ENCODE peak calls at places on chromosomes 3 and 15, in nine cellular contexts. Y is upper lobe of right lung, Z is H7, J is GM23248, N is dorsolateral prefrontal cortex, T is endothelial cell of umbilical vein, P is Peyer's patch, L is brain microvascular endothelial cell, R is fibroblast of pulmonary artery. A is an unnamed sample.

GRCh38 chr3:13222131-13222530 is 148.9 kb upstream of the IQSEC1 start:
- DNase-seq in Y (no peak), Z (no peak), J (no peak), N (no peak), T (no peak), P (no peak), L (no peak), R (no peak), A (no peak)

GRCh38 chr15:79257454-79257853 is 25.1 kb upstream of the ANKRD34C start:
- DNase-seq in Y (no peak), Z (no peak), J (no peak), N (no peak), T (no peak), P (no peak), L (no peak), R (no peak), A (no peak)

GRCh38 chr3:155391583-155391982 is 98.1 kb upstream of the STRIT1 start:
- DNase-seq in Y (no peak), Z (no peak), J (peak), N (no peak), T (no peak), P (no peak), L (peak), R (peak), A (peak)

GRCh38 chr3:163490119-163490518 is 1588.2 kb downstream of the SI start:
- DNase-seq in Y (no peak), Z (peak), J (peak), N (no peak), T (no peak), P (no peak), L (peak), R (peak), A (peak)

GRCh38 chr3:181711325-181712135 is at the start of gene SOX2:
- DNase-seq in Y (peak), Z (peak), J (peak), N (peak), T (peak), P (no peak), L (no peak), R (peak), A (peak)

GRCh38 chr15:69299451-69300128 is 878 bp downstream of the PAQR5 start:
- DNase-seq in Y (peak), Z (no peak), J (no peak), N (no peak), T (no peak), P (no peak), L (no peak), R (no peak), A (no peak)

GRCh38 chr3:197317250-197317963 is 19.0 kb upstream of the DLG1 start:
- DNase-seq in Y (no peak), Z (no peak), J (peak), N (no peak), T (no peak), P (no peak), L (peak), R (peak), A (peak)

GRCh38 chr3:132343018-132343612 is 25.9 kb downstream of the ACP3 start:
- DNase-seq in Y (no peak), Z (no peak), J (peak), N (no peak), T (peak), P (no peak), L (peak), R (peak), A (peak)

GRCh38 chr3:164194842-164195241 is 883.5 kb downstream of the SI start:
- DNase-seq in Y (no peak), Z (no peak), J (no peak), N (no peak), T (no peak), P (no peak), L (no peak), R (no peak), A (no peak)

GRCh38 chr3:190737451-190737850 is 125.0 kb downstream of the GMNC start:
- DNase-seq in Y (no peak), Z (no peak), J (no peak), N (no peak), T (no peak), P (no peak), L (no peak), R (no peak), A (no peak)

GRCh38 chr3:17605032-17605431 is 137.4 kb downstream of the TBC1D5 start:
- DNase-seq in Y (no peak), Z (no peak), J (peak), N (no peak), T (peak), P (no peak), L (peak), R (peak), A (peak)

GRCh38 chr15:101012326-101013040 is 93.3 kb downstream of the LRRK1 start:
- DNase-seq in Y (no peak), Z (no peak), J (no peak), N (no peak), T (no peak), P (no peak), L (no peak), R (no peak), A (no peak)

GRCh38 chr3:136250862-136251460 is 821 bp downstream of the PCCB start:
- DNase-seq in Y (peak), Z (peak), J (peak), N (peak), T (peak), P (peak), L (peak), R (peak), A (peak)

GRCh38 chr3:195909645-195910498 is 1.5 kb upstream of the TNK2 start:
- DNase-seq in Y (peak), Z (peak), J (peak), N (peak), T (peak), P (peak), L (no peak), R (peak), A (peak)

GRCh38 chr3:126816323-126816722 is 112.3 kb downstream of the CHCHD6 start:
- DNase-seq in Y (no peak), Z (no peak), J (no peak), N (no peak), T (no peak), P (no peak), L (no peak), R (no peak), A (no peak)

GRCh38 chr3:14537590-14538450 is 2.3 kb downstream of the GRIP2 start:
- DNase-seq in Y (no peak), Z (no peak), J (peak), N (no peak), T (no peak), P (no peak), L (no peak), R (no peak), A (no peak)

GRCh38 chr15:41495736-41496599 is 2.3 kb downstream of the ITPKA start:
- DNase-seq in Y (no peak), Z (peak), J (no peak), N (no peak), T (no peak), P (no peak), L (no peak), R (no peak), A (no peak)

GRCh38 chr15:62250176-62250575 is 85.1 kb upstream of the C2CD4B start:
- DNase-seq in Y (no peak), Z (no peak), J (no peak), N (no peak), T (no peak), P (no peak), L (no peak), R (no peak), A (no peak)

GRCh38 chr15:51735211-51735610 is 2.2 kb downstream of the LYSMD2 start:
- DNase-seq in Y (no peak), Z (no peak), J (peak), N (no peak), T (no peak), P (no peak), L (no peak), R (no peak), A (no peak)

GRCh38 chr3:140006331-140006730 is 71.3 kb downstream of the CLSTN2 start:
- DNase-seq in Y (no peak), Z (no peak), J (no peak), N (no peak), T (no peak), P (no peak), L (no peak), R (no peak), A (no peak)

GRCh38 chr3:159749406-159749805 is 239.2 kb upstream of the IL12A start:
- DNase-seq in Y (no peak), Z (no peak), J (no peak), N (no peak), T (no peak), P (no peak), L (no peak), R (no peak), A (no peak)

GRCh38 chr3:27900316-27900715 is 178.2 kb upstream of the EOMES start:
- DNase-seq in Y (no peak), Z (no peak), J (no peak), N (no peak), T (no peak), P (no peak), L (no peak), R (no peak), A (no peak)

GRCh38 chr15:51313644-51314280 is 24.6 kb downstream of the CYP19A1 start:
- DNase-seq in Y (no peak), Z (no peak), J (no peak), N (no peak), T (no peak), P (no peak), L (no peak), R (no peak), A (no peak)

GRCh38 chr15:64452988-64453688 is 7.2 kb upstream of the ZNF609 start:
- DNase-seq in Y (no peak), Z (no peak), J (no peak), N (peak), T (peak), P (no peak), L (no peak), R (peak), A (peak)

GRCh38 chr3:191141728-191142127 is 57.3 kb upstream of the OSTN start:
- DNase-seq in Y (no peak), Z (no peak), J (peak), N (no peak), T (peak), P (no peak), L (peak), R (peak), A (peak)

GRCh38 chr3:132038198-132038825 is 3.5 kb upstream of the CPNE4 start:
- DNase-seq in Y (no peak), Z (peak), J (peak), N (no peak), T (peak), P (no peak), L (no peak), R (peak), A (peak)

GRCh38 chr3:50708620-50709019 is 33.9 kb downstream of the DOCK3 start:
- DNase-seq in Y (no peak), Z (no peak), J (no peak), N (no peak), T (no peak), P (no peak), L (no peak), R (no peak), A (no peak)

GRCh38 chr3:75171632-75172230 is 492.4 kb upstream of the FRG2C start:
- DNase-seq in Y (no peak), Z (no peak), J (peak), N (no peak), T (no peak), P (no peak), L (no peak), R (peak), A (peak)

GRCh38 chr3:187788984-187789857 is 44.0 kb upstream of the BCL6 start:
- DNase-seq in Y (no peak), Z (no peak), J (no peak), N (no peak), T (no peak), P (no peak), L (no peak), R (no peak), A (no peak)

GRCh38 chr3:196501316-196502064 is 2.1 kb downstream of the RNF168 start:
- DNase-seq in Y (no peak), Z (no peak), J (peak), N (no peak), T (no peak), P (no peak), L (peak), R (peak), A (peak)

GRCh38 chr3:160653514-160653913 is 23.4 kb upstream of the ARL14 start:
- DNase-seq in Y (no peak), Z (no peak), J (no peak), N (no peak), T (no peak), P (no peak), L (no peak), R (no peak), A (no peak)

GRCh38 chr15:66761723-66762595 is 59.9 kb downstream of the SMAD6 start:
- DNase-seq in Y (no peak), Z (no peak), J (peak), N (no peak), T (no peak), P (no peak), L (no peak), R (peak), A (peak)

GRCh38 chr15:49741721-49742120 is 120.9 kb downstream of the DTWD1 start:
- DNase-seq in Y (no peak), Z (no peak), J (no peak), N (no peak), T (no peak), P (no peak), L (no peak), R (no peak), A (no peak)

GRCh38 chr15:33098082-33099058 is 96.1 kb downstream of the FMN1 start:
- DNase-seq in Y (no peak), Z (no peak), J (peak), N (no peak), T (peak), P (no peak), L (peak), R (peak), A (peak)

GRCh38 chr3:188170461-188171459 is 16.8 kb downstream of the LPP start:
- DNase-seq in Y (no peak), Z (no peak), J (no peak), N (no peak), T (no peak), P (no peak), L (no peak), R (no peak), A (no peak)

GRCh38 chr3:197406266-197406665 is 107.9 kb upstream of the DLG1 start:
- DNase-seq in Y (peak), Z (peak), J (no peak), N (peak), T (peak), P (no peak), L (no peak), R (peak), A (peak)

GRCh38 chr3:15453501-15453900 is 26.1 kb downstream of the EAF1 start:
- DNase-seq in Y (no peak), Z (no peak), J (no peak), N (no peak), T (no peak), P (no peak), L (no peak), R (no peak), A (no peak)

GRCh38 chr3:123584284-123584987 is 417 bp downstream of the HACD2 start:
- DNase-seq in Y (no peak), Z (peak), J (peak), N (peak), T (no peak), P (peak), L (no peak), R (peak), A (no peak)

GRCh38 chr3:58335432-58335947 is 2.8 kb downstream of the PXK start:
- DNase-seq in Y (no peak), Z (no peak), J (no peak), N (no peak), T (no peak), P (no peak), L (peak), R (no peak), A (no peak)
- H3K4me3 ChIP-seq in Y (peak), Z (no peak), J (peak), N (peak), T (no peak), P (no peak), L (peak), R (peak), A (no peak)

GRCh38 chr15:90953947-90954711 is 555 bp upstream of the RCCD1 start:
- DNase-seq in Y (no peak), Z (peak), J (no peak), N (no peak), T (no peak), P (no peak), L (no peak), R (no peak), A (no peak)
- H3K4me3 ChIP-seq in Y (peak), Z (no peak), J (peak), N (peak), T (no peak), P (peak), L (no peak), R (peak), A (no peak)

DNA sequence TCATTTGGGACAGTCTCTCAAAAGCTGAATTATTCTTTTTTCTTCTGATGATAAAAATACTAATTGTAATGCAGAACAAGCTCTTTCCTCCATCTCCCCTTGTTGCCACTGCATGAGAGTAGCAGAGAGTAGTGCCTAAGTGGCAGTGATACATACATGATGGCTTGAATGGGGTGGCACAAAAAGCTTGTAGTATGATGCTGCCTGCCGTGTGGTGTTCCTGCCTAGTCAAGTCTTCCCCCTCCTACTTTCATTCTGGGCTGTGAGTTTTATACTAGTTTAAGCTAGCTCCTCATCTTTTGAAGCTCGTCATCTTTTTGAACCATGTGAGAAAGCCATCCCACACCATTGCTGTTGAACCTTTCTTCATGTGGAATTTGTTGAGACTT is 230.5 kb downstream of the NFKBIZ start:
- DNase-seq in Y (no peak), Z (no peak), J (no peak), N (no peak), T (no peak), P (no peak), L (no peak), R (no peak), A (no peak)
- H3K4me3 ChIP-seq in Y (no peak), Z (no peak), J (no peak), N (no peak), T (no peak), P (no peak), L (no peak), R (no peak), A (no peak)

GRCh38 chr15:85709250-85709649 is 85.5 kb downstream of the KLHL25 start:
- DNase-seq in Y (no peak), Z (no peak), J (no peak), N (no peak), T (no peak), P (no peak), L (no peak), R (no peak), A (no peak)

GRCh38 chr15:85704720-85705119 is 90.0 kb downstream of the KLHL25 start:
- DNase-seq in Y (no peak), Z (no peak), J (peak), N (no peak), T (no peak), P (no peak), L (no peak), R (no peak), A (no peak)

GRCh38 chr15:85707519-85708338 is 87.0 kb downstream of the KLHL25 start:
- DNase-seq in Y (no peak), Z (no peak), J (peak), N (no peak), T (peak), P (no peak), L (peak), R (peak), A (peak)

GRCh38 chr15:85708402-85708932 is 86.3 kb downstream of the KLHL25 start:
- DNase-seq in Y (no peak), Z (no peak), J (no peak), N (no peak), T (peak), P (no peak), L (no peak), R (peak), A (no peak)

GRCh38 chr15:85706779-85707518 is 87.8 kb downstream of the KLHL25 start:
- DNase-seq in Y (no peak), Z (no peak), J (peak), N (no peak), T (peak), P (peak), L (peak), R (peak), A (peak)
- H3K4me3 ChIP-seq in Y (peak), Z (no peak), J (peak), N (no peak), T (no peak), P (peak), L (no peak), R (peak), A (no peak)